ENCODE peak calls at places on chromosomes 3 and 15, in seven cellular contexts. Y is H9; H is PC-3; S is heart right ventricle; G is mesothelial cell of epicardium; U is GM13976; R is CD4-positive, alpha-beta T cell. E is an unnamed sample.
A peak's percentile ranks its signal among the peaks of the same experiment; 100 is the strongest.

GRCh38 chr3:161890147-161890625 is 393.6 kb downstream of the OTOL1 start:
- DNase-seq in S (no peak), H (peak; percentile 98), U (no peak), Y (no peak), R (no peak), G (no peak), E (no peak)

GRCh38 chr15:47944911-47945310 is 175.9 kb upstream of the SLC24A5 start:
- DNase-seq in G (no peak), S (no peak), R (no peak), U (no peak), Y (no peak), H (no peak), E (no peak)

GRCh38 chr15:48507416-48508065 is 138.0 kb downstream of the FBN1 start:
- DNase-seq in Y (peak; percentile 37), H (peak; percentile 61), G (no peak), S (no peak), U (peak; percentile 42), R (no peak), E (peak; percentile 15)

GRCh38 chr3:125166581-125166980 is 46.0 kb downstream of the SLC12A8 start:
- DNase-seq in H (no peak), Y (no peak), S (no peak), R (no peak), G (no peak), U (no peak), E (no peak)

GRCh38 chr3:66856555-66856954 is 141.6 kb upstream of the KBTBD8 start:
- DNase-seq in U (no peak), S (no peak), H (no peak), R (no peak), G (no peak), Y (no peak), E (no peak)

GRCh38 chr3:46731795-46732194 is 14.1 kb upstream of the PRSS50 start:
- DNase-seq in R (no peak), U (no peak), Y (no peak), S (no peak), H (no peak), G (no peak), E (no peak)

GRCh38 chr3:184348057-184348382 is 10.6 kb downstream of the FAM131A start:
- DNase-seq in Y (no peak), S (no peak), R (no peak), G (no peak), U (no peak), H (no peak), E (no peak)

GRCh38 chr3:190718691-190719090 is 143.8 kb downstream of the GMNC start:
- DNase-seq in S (no peak), U (no peak), Y (no peak), G (no peak), R (no peak), H (peak; percentile 42), E (no peak)

GRCh38 chr3:76505202-76505875 is 534.6 kb upstream of the ROBO2 start:
- DNase-seq in Y (no peak), R (no peak), S (no peak), G (no peak), U (no peak), H (no peak), E (no peak)

GRCh38 chr15:39586387-39587171 is 5.7 kb downstream of the THBS1 start:
- DNase-seq in S (no peak), G (no peak), H (peak; percentile 26), Y (no peak), R (no peak), U (no peak), E (no peak)

GRCh38 chr15:59528965-59529402 is 82.6 kb upstream of the GCNT3 start:
- DNase-seq in Y (peak; percentile 94), U (peak; percentile 64), H (peak; percentile 95), R (peak; percentile 57), G (peak; percentile 91), S (peak; percentile 53), E (peak; percentile 92)

GRCh38 chr3:184259878-184260570 is 1.3 kb downstream of the CAMK2N2 start:
- DNase-seq in R (peak; percentile 17), S (peak; percentile 36), Y (no peak), U (peak; percentile 82), H (peak; percentile 34), G (peak; percentile 68), E (peak; percentile 45)

GRCh38 chr15:34724486-34724885 is 30.3 kb downstream of the GJD2 start:
- DNase-seq in Y (no peak), H (no peak), R (no peak), G (no peak), S (no peak), U (no peak), E (no peak)

GRCh38 chr3:115321396-115321795 is 174.3 kb upstream of the ZBTB20 start:
- DNase-seq in Y (no peak), R (no peak), G (no peak), H (peak; percentile 6), S (no peak), U (peak; percentile 9), E (no peak)

GRCh38 chr3:20658491-20658890 is 472.5 kb upstream of the SGO1 start:
- DNase-seq in U (no peak), G (no peak), H (no peak), R (no peak), S (no peak), Y (no peak), E (no peak)

GRCh38 chr15:74543583-74543982 is 2.6 kb downstream of the ARID3B start:
- DNase-seq in R (no peak), U (no peak), Y (no peak), H (peak; percentile 53), S (no peak), G (no peak), E (no peak)

GRCh38 chr3:131402391-131403039 is 20.9 kb downstream of the NUDT16 start:
- DNase-seq in G (no peak), R (no peak), Y (no peak), H (peak; percentile 54), S (no peak), U (no peak), E (no peak)

GRCh38 chr15:101147181-101147580 is 104.7 kb downstream of the CHSY1 start:
- DNase-seq in U (no peak), Y (no peak), H (no peak), R (no peak), S (no peak), G (no peak), E (no peak)

GRCh38 chr3:161558256-161558655 is 61.6 kb downstream of the OTOL1 start:
- DNase-seq in U (no peak), S (no peak), H (peak; percentile 73), Y (no peak), R (no peak), G (no peak), E (no peak)

GRCh38 chr15:94253742-94254141 is 22.4 kb downstream of the MCTP2 start:
- DNase-seq in R (no peak), U (no peak), G (no peak), S (no peak), H (no peak), Y (no peak), E (no peak)

GRCh38 chr3:195212033-195212748 is 58.8 kb downstream of the XXYLT1 start:
- DNase-seq in G (no peak), U (no peak), S (no peak), R (no peak), Y (no peak), H (no peak), E (no peak)

GRCh38 chr3:13045904-13046568 is 27.2 kb downstream of the IQSEC1 start:
- DNase-seq in H (no peak), R (no peak), Y (no peak), S (no peak), U (peak; percentile 87), G (no peak), E (no peak)

GRCh38 chr3:128366136-128366535 is 100.6 kb downstream of the DNAJB8 start:
- DNase-seq in G (no peak), Y (no peak), H (no peak), R (no peak), U (no peak), S (peak; percentile 72), E (no peak)

GRCh38 chr15:62088361-62088693 is 21.6 kb downstream of the C2CD4A start:
- DNase-seq in H (no peak), Y (no peak), S (no peak), U (no peak), R (no peak), G (no peak), E (no peak)

GRCh38 chr3:196843435-196844110 is 24.1 kb upstream of the SENP5 start:
- DNase-seq in G (no peak), R (no peak), H (no peak), Y (no peak), S (no peak), U (no peak), E (no peak)

DNA sequence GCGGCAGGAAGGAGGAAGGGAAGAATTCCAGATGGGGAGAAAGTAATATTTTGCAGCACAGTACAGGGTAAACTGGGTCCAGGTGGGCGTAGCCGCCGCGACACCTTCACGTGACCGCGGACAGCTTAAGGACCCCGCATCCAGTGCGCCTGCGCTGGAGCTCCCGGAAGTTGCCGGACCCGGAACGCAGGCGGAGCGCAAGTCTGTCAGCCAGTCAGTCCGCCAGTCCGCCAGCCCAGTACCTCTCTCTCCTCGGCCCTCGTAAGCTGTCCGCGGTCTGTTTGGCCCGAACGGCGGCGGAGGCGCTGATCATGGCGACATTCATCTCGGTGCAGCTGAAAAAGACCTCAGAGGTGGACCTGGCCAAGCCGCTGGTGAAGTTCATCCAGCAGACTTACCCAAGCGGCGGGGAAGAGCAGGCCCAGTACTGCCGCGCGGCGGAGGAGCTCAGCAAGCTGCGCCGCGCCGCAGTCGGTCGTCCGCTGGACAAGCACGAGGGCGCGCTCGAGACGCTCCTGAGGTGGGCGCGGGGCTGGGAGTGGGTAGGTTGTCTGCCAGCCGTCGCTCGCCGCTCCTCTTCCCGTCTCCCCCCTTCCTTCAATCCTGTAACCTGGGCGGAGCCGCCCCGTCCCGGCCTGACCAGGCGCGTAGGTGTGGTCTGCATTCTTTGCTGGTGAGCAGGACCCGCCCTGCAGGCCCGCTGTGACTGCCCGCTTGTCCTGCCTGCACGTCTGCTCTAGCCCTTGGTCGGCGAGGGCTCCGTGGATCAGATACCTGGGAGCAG is at the start of gene PDCD6IP:
- DNase-seq in U (peak; percentile 91), H (peak; percentile 97), G (peak; percentile 90), S (peak; percentile 94), Y (peak; percentile 96), R (peak; percentile 77), E (peak; percentile 84)
- TF ChIP-seq CTCF in U (peak; percentile 9), H (no peak), G (no peak), S (peak; percentile 30), Y (no peak), R (peak; percentile 23), E (peak; percentile 31)

GRCh38 chr3:50336452-50337174 is 4.0 kb downstream of the RASSF1 start:
- DNase-seq in S (no peak), U (no peak), Y (no peak), H (peak; percentile 34), R (no peak), G (no peak), E (no peak)
- TF ChIP-seq CTCF in S (no peak), U (no peak), Y (no peak), H (peak; percentile 11), R (no peak), G (no peak), E (no peak)

DNA sequence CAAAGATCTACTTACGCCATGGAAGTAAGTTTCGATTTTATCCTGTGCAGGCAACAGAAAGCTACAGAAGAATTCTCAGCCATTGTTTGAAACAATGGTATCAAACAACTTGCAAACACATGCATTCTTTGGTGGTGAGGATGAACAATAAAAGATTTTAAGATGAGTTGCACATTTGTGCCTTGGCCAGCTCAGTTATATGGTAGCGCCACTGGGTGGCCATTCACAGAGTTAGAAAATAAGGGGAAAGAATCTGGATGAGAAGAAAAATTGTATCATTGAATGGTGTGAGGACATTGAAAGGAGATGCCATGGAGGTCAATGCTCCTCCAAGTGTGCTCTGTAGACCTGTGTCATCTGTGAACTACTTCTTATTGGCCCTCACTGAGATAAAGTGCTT is 11.6 kb downstream of the CADPS start:
- DNase-seq in Y (no peak), H (no peak), S (no peak), R (no peak), U (no peak), G (no peak), E (no peak)
- TF ChIP-seq CTCF in Y (peak; percentile 42), H (no peak), S (no peak), R (no peak), U (no peak), G (no peak), E (no peak)

GRCh38 chr3:127124135-127124534 is 68.8 kb upstream of the PRR23E start:
- DNase-seq in H (no peak), Y (no peak), U (no peak), S (no peak), G (no peak), R (no peak), E (no peak)
- TF ChIP-seq CTCF in H (no peak), Y (peak; percentile 20), U (no peak), S (no peak), G (no peak), R (no peak), E (no peak)

E was measured in neural crest cell.